ENCODE peak calls at places on chromosomes 1 and 21, in ten cellular contexts. V is AG10803, S is ovary, B is fibroblast of lung, N is transverse colon, R is epithelial cell of esophagus, A is kidney, H is AG04450, Y is colonic mucosa, I is K562. P is an unnamed sample.

GRCh38 chr1:154328318-154329151 is 3.2 kb downstream of the ATP8B2 start:
- DNase-seq in I (no peak), S (peak), R (peak), V (peak), B (peak), A (peak), Y (peak), H (no peak), N (peak), P (peak)

GRCh38 chr1:20355828-20356735 is 65.4 kb downstream of the VWA5B1 start:
- DNase-seq in B (no peak), H (no peak), Y (no peak), V (no peak), S (no peak), N (peak), A (peak), I (no peak), R (peak), P (no peak)

GRCh38 chr21:24941316-24942185 is 665.7 kb downstream of the MRPL39 start:
- DNase-seq in B (peak), H (no peak), R (peak), I (no peak), Y (no peak), S (peak), N (no peak), V (no peak), A (peak), P (no peak)

GRCh38 chr21:36126166-36126565 is 8.7 kb upstream of the CBR3 start:
- DNase-seq in Y (peak), B (no peak), V (no peak), R (peak), I (no peak), N (no peak), H (no peak), A (no peak), S (no peak), P (no peak)

GRCh38 chr1:174531751-174532150 is 84.0 kb downstream of the GPR52 start:
- DNase-seq in V (no peak), H (no peak), Y (no peak), I (no peak), N (no peak), A (no peak), S (no peak), B (no peak), R (no peak), P (no peak)

GRCh38 chr21:29717659-29718058 is 222.1 kb downstream of the GRIK1 start:
- DNase-seq in V (no peak), B (no peak), S (no peak), I (no peak), R (no peak), A (no peak), Y (no peak), H (no peak), N (no peak), P (no peak)

GRCh38 chr1:157862114-157863070 is 20.8 kb upstream of the CD5L start:
- DNase-seq in B (no peak), Y (no peak), V (no peak), H (no peak), S (no peak), R (peak), I (no peak), N (no peak), A (no peak), P (peak)

GRCh38 chr1:55993608-55994251 is 585.6 kb downstream of the PLPP3 start:
- DNase-seq in N (no peak), S (no peak), Y (no peak), R (no peak), B (no peak), V (peak), A (no peak), H (no peak), I (no peak), P (no peak)

GRCh38 chr1:3705341-3705950 is 46.8 kb upstream of the CCDC27 start:
- DNase-seq in Y (no peak), I (no peak), H (no peak), S (no peak), N (no peak), B (no peak), R (no peak), A (no peak), V (no peak), P (no peak)

GRCh38 chr1:6084781-6085495 is 39.2 kb downstream of the KCNAB2 start:
- DNase-seq in B (no peak), V (no peak), N (no peak), A (no peak), H (no peak), R (no peak), I (no peak), S (no peak), Y (no peak), P (no peak)

GRCh38 chr1:207172321-207172720 is 68.3 kb downstream of the C4BPA start:
- DNase-seq in R (no peak), H (no peak), A (no peak), S (no peak), Y (no peak), B (no peak), I (no peak), V (no peak), N (no peak), P (no peak)

GRCh38 chr1:158084336-158084735 is 90.9 kb downstream of the KIRREL1 start:
- DNase-seq in V (no peak), R (no peak), A (no peak), B (no peak), S (no peak), Y (no peak), I (no peak), N (no peak), H (no peak), P (no peak)

GRCh38 chr1:200892546-200892945 is 2.2 kb upstream of the INAVA start:
- DNase-seq in A (no peak), B (no peak), R (no peak), I (no peak), H (no peak), V (no peak), N (no peak), Y (no peak), S (no peak), P (no peak)

GRCh38 chr1:36115931-36116330 is 9.1 kb downstream of the COL8A2 start:
- DNase-seq in V (peak), S (no peak), H (no peak), Y (no peak), B (peak), A (no peak), N (no peak), I (no peak), R (peak), P (peak)

GRCh38 chr21:38129711-38130110 is 127.1 kb upstream of the KCNJ15 start:
- DNase-seq in H (no peak), B (no peak), S (no peak), I (no peak), V (no peak), R (no peak), Y (no peak), N (no peak), A (no peak), P (no peak)

GRCh38 chr1:15501208-15502032 is 22.6 kb downstream of the CASP9 start:
- DNase-seq in B (peak), Y (peak), A (no peak), I (peak), S (peak), N (peak), V (peak), R (peak), H (no peak), P (peak)

GRCh38 chr1:186218661-186219352 is 156.2 kb downstream of the TPR start:
- DNase-seq in N (no peak), A (no peak), S (no peak), V (no peak), R (no peak), Y (no peak), I (no peak), B (no peak), H (no peak), P (no peak)

GRCh38 chr1:17365271-17365670 is 6.7 kb upstream of the PADI6 start:
- DNase-seq in A (no peak), H (no peak), I (no peak), R (peak), Y (no peak), V (no peak), S (no peak), N (no peak), B (no peak), P (peak)

GRCh38 chr21:39529026-39529425 is 77.3 kb downstream of the SH3BGR start:
- DNase-seq in V (no peak), R (no peak), N (no peak), B (no peak), Y (no peak), A (no peak), S (no peak), H (no peak), I (no peak), P (no peak)

GRCh38 chr21:33293136-33293535 is 27.0 kb downstream of the IL10RB start:
- DNase-seq in B (no peak), S (no peak), Y (no peak), N (no peak), H (no peak), A (no peak), I (no peak), R (no peak), V (no peak), P (no peak)

GRCh38 chr1:102019530-102019929 is 22.8 kb upstream of the OLFM3 start:
- DNase-seq in I (no peak), S (no peak), H (no peak), N (no peak), B (no peak), A (no peak), R (no peak), Y (no peak), V (no peak), P (no peak)

GRCh38 chr1:114002492-114003290 is 23.4 kb downstream of the OLFML3 start:
- DNase-seq in R (no peak), S (peak), I (no peak), N (no peak), Y (no peak), V (peak), A (peak), H (no peak), B (no peak), P (peak)

GRCh38 chr1:56526571-56527174 is 52.7 kb downstream of the PLPP3 start:
- DNase-seq in B (peak), N (peak), H (no peak), V (no peak), R (peak), S (no peak), A (no peak), I (no peak), Y (no peak), P (no peak)

GRCh38 chr1:43225168-43225567 is 44.6 kb upstream of the TMEM125 start:
- DNase-seq in V (peak), R (peak), S (no peak), I (peak), B (no peak), A (no peak), Y (no peak), N (no peak), H (no peak), P (peak)

GRCh38 chr1:244005455-244005854 is 45.6 kb upstream of the ZBTB18 start:
- DNase-seq in A (no peak), Y (no peak), I (no peak), H (no peak), N (no peak), V (no peak), B (no peak), R (no peak), S (no peak), P (no peak)

GRCh38 chr1:234488054-234488953 is 9.3 kb upstream of the TARBP1 start:
- DNase-seq in V (no peak), H (no peak), R (no peak), B (no peak), Y (no peak), I (no peak), A (no peak), S (no peak), N (no peak), P (no peak)

GRCh38 chr1:230141002-230141648 is 74.1 kb downstream of the GALNT2 start:
- DNase-seq in I (no peak), S (no peak), N (no peak), R (no peak), H (no peak), A (no peak), V (peak), Y (no peak), B (peak), P (no peak)

GRCh38 chr21:26170471-26171309 is at the start of gene APP:
- DNase-seq in N (peak), V (peak), H (peak), I (peak), A (peak), S (peak), B (peak), Y (peak), R (peak), P (peak)

GRCh38 chr1:193569696-193570269 is 383.4 kb upstream of the B3GALT2 start:
- DNase-seq in N (no peak), S (no peak), B (peak), I (no peak), H (peak), A (no peak), V (peak), R (peak), Y (no peak), P (no peak)

GRCh38 chr1:29563092-29563491 is 326.8 kb downstream of the PTPRU start:
- DNase-seq in B (no peak), H (no peak), N (no peak), S (no peak), I (no peak), V (no peak), Y (no peak), A (no peak), R (no peak), P (no peak)

GRCh38 chr1:109391626-109392025 is 6.1 kb downstream of the SORT1 start:
- DNase-seq in N (no peak), S (no peak), I (no peak), V (no peak), H (no peak), A (no peak), B (no peak), Y (no peak), R (no peak), P (no peak)

GRCh38 chr1:59718989-59719360 is 95.8 kb upstream of the HOOK1 start:
- DNase-seq in I (no peak), S (no peak), V (no peak), H (no peak), R (no peak), N (no peak), Y (no peak), A (no peak), B (no peak), P (no peak)

GRCh38 chr1:99662581-99663208 is 16.8 kb downstream of the PALMD start:
- DNase-seq in V (peak), R (peak), B (no peak), I (no peak), S (peak), Y (peak), A (peak), N (peak), H (peak), P (no peak)

GRCh38 chr1:210250665-210250997 is 18.0 kb downstream of the SERTAD4 start:
- DNase-seq in S (no peak), Y (peak), I (peak), B (peak), N (peak), A (no peak), R (no peak), V (no peak), H (no peak), P (peak)

GRCh38 chr1:177163844-177164379 is 600 bp downstream of the ASTN1 start:
- DNase-seq in Y (no peak), R (no peak), H (no peak), V (no peak), N (no peak), B (no peak), S (no peak), I (no peak), A (no peak), P (no peak)
- H3K4me3 ChIP-seq in Y (no peak), R (no peak), H (peak), V (peak), N (no peak), B (no peak), S (peak), I (no peak), A (peak), P (no peak)

GRCh38 chr1:203077956-203078355 is 7.9 kb downstream of the MYOG start:
- DNase-seq in S (no peak), R (no peak), H (no peak), I (no peak), V (no peak), N (no peak), A (no peak), Y (no peak), B (no peak), P (no peak)

GRCh38 chr1:203074610-203075009 is 11.2 kb downstream of the MYOG start:
- DNase-seq in H (no peak), R (no peak), B (no peak), N (no peak), Y (no peak), I (no peak), S (no peak), V (no peak), A (no peak), P (no peak)

GRCh38 chr1:203075249-203076030 is 10.4 kb downstream of the MYOG start:
- DNase-seq in I (no peak), V (no peak), R (no peak), N (no peak), S (no peak), B (no peak), H (no peak), Y (no peak), A (no peak), P (peak)

GRCh38 chr1:203077367-203077766 is 8.4 kb downstream of the MYOG start:
- DNase-seq in S (no peak), V (no peak), B (no peak), R (no peak), A (no peak), I (no peak), Y (no peak), N (no peak), H (no peak), P (no peak)

DNA sequence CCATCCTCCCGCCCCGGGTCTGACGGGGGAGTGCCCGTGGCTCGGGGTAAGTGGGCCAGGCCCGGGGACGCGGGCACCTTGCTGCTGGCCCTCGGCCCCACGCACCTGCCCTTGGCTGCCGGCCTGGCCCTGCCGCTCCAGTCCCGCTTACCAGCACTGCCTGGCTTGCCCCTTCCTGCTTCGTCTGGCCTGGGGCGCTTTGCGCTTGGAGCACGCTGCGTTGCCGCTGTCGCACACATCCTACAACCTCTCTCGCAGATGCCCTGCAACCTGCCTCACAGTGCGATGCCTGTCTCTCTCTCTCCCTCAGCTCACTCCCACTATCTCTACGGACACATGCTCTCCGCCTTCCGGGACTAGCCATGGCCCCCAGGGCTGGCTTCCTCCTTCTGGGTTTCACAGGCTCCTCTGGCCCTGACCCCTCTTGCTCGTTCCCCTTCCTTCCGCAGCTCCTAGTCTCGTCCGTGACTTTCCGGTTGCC is 9.7 kb downstream of the MYOG start:
- DNase-seq in Y (no peak), S (no peak), H (no peak), R (no peak), A (no peak), V (no peak), B (no peak), I (no peak), N (no peak), P (no peak)
- H3K4me3 ChIP-seq in Y (peak), S (peak), H (no peak), R (no peak), A (peak), V (no peak), B (no peak), I (no peak), N (no peak), P (no peak)

DNA sequence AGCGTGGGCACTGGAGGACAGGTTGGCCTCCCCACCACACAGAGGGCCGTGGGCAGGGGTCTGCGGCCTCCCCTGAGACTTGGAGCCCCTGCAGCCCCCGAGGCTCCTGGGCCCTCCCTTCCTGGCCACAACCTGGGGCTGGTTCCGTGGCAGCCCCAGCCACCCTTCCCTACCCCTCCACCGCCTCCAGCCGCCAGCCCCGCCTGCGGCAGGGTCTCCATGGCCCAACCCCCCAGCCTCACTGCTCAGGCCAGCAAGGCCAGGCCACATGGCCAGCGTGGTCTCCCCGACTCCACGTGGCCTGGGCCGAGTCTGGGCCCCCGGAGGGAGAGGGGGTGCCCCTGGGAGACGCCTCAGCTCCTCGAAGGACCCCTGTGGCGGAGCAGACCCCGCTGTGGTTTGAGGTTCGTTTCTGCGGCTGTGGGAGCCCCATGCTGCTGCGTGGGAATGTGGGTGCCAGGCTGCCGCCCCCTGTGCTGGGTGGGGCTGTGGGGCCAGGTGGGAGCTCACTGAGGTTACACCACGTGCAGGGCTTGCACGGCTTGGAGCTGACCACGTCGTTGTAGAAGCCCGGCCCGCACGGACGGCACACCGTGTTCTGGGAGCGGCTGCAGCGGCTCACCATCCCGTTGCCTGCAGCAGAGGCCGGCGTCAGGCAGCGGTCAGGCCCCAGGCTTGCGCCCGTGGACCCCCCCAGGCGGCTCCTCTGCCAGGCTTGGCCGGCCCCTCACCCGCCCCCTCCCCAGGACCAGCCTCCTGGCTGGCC is 617 bp downstream of the TNFRSF4 start:
- DNase-seq in I (no peak), Y (no peak), V (no peak), N (peak), H (no peak), A (peak), B (no peak), R (no peak), S (no peak), P (peak)
- H3K4me3 ChIP-seq in I (no peak), Y (peak), V (no peak), N (no peak), H (no peak), A (no peak), B (no peak), R (no peak), S (no peak), P (no peak)

GRCh38 chr1:18632711-18633427 is 2.2 kb downstream of the PAX7 start:
- DNase-seq in H (no peak), V (no peak), A (no peak), S (no peak), Y (no peak), N (no peak), I (no peak), B (no peak), R (no peak), P (no peak)
- H3K4me3 ChIP-seq in H (no peak), V (no peak), A (no peak), S (no peak), Y (no peak), N (no peak), I (no peak), B (no peak), R (no peak), P (no peak)

DNA sequence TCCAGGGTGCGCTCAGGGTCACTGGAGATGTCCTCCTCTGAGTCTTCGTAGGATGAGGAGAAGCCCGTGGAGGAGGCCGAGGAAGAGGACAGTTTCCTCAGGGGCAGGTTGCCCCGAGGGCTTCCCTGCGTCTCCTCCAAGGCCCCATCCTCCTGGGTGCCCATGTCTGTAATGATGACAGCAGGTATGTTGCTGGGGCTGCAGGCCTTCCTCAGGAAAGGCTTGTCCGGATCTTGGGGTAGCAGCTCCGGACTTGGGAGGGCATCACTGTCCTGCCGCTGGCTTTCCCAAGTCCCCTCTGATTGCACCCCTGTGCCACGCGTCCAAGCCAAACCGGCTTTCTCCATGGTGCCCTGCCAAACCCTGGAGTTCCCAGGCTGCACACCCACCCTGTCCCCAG is 3.5 kb downstream of the ITPKB start:
- DNase-seq in R (no peak), A (peak), Y (no peak), I (no peak), H (no peak), N (no peak), B (no peak), S (no peak), V (no peak), P (no peak)
- H3K4me3 ChIP-seq in R (no peak), A (peak), Y (peak), I (no peak), H (no peak), N (peak), B (no peak), S (peak), V (no peak), P (no peak)

DNA sequence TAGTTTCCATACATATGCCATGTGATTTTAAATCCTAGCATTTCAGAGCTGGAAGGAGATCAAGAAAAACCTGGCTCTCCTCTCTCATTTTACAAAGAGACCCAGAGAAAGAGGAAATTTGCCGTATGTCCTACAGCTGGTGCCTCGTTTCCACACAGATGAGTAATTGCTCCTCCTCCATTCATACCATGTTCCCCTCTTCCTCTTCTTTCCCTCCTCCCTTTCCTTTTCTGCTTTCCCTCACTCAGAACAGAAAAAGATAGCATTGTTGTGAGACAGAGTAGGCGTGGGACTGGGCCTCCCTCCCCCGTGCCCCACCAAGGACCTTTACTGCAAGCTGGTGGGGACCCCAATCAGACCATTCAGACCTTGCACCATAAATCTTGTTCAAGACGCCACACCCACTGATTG is 13.7 kb upstream of the SLC44A3 start:
- DNase-seq in R (peak), I (no peak), B (peak), Y (no peak), A (no peak), V (peak), H (no peak), N (no peak), S (no peak), P (peak)
- H3K4me3 ChIP-seq in R (no peak), I (no peak), B (no peak), Y (no peak), A (no peak), V (peak), H (peak), N (no peak), S (no peak), P (no peak)

P was measured in NB4.